ENCODE peak calls at places on chromosomes 4 and X, in seven cellular contexts. One of them, this sample, is unnamed.

GRCh38 chr4:169208516-169208915 is 62.2 kb downstream of the SH3RF1 start:
- DNase-seq in HCT116: no peak
- DNase-seq in activated T-cell treated with anti-CD3 and anti-CD28 coated beads, Interleukin-2, amount 50 U/mL, for 72 hours: no peak
- DNase-seq in A549: no peak
- DNase-seq in activated CD8-positive, alpha-beta memory T cell treated with anti-CD3 and anti-CD28 coated beads for 1 hour: no peak
- DNase-seq in M059J: peak
- DNase-seq in activated CD8-positive, alpha-beta T cell treated with anti-CD3 and anti-CD28 coated beads, Interleukin-2, amount 10 ng/mL, durations not matched to agents 7 days and 5 days: no peak
- DNase-seq in this sample: no peak

GRCh38 chr4:40515398-40516293 is 114.0 kb downstream of the RBM47 start:
- DNase-seq in HCT116: no peak
- DNase-seq in activated T-cell treated with anti-CD3 and anti-CD28 coated beads, Interleukin-2, amount 50 U/mL, for 72 hours: no peak
- DNase-seq in A549: peak
- DNase-seq in activated CD8-positive, alpha-beta memory T cell treated with anti-CD3 and anti-CD28 coated beads for 1 hour: no peak
- DNase-seq in M059J: peak
- DNase-seq in activated CD8-positive, alpha-beta T cell treated with anti-CD3 and anti-CD28 coated beads, Interleukin-2, amount 10 ng/mL, durations not matched to agents 7 days and 5 days: no peak
- DNase-seq in this sample: no peak

GRCh38 chr4:82525287-82525898 is 36.4 kb downstream of the TMEM150C start:
- DNase-seq in HCT116: no peak
- DNase-seq in activated T-cell treated with anti-CD3 and anti-CD28 coated beads, Interleukin-2, amount 50 U/mL, for 72 hours: no peak
- DNase-seq in A549: no peak
- DNase-seq in activated CD8-positive, alpha-beta memory T cell treated with anti-CD3 and anti-CD28 coated beads for 1 hour: no peak
- DNase-seq in M059J: peak
- DNase-seq in activated CD8-positive, alpha-beta T cell treated with anti-CD3 and anti-CD28 coated beads, Interleukin-2, amount 10 ng/mL, durations not matched to agents 7 days and 5 days: no peak
- DNase-seq in this sample: no peak

GRCh38 chrX:56366901-56367300 is 134.7 kb downstream of the KLF8 start:
- DNase-seq in HCT116: no peak
- DNase-seq in activated T-cell treated with anti-CD3 and anti-CD28 coated beads, Interleukin-2, amount 50 U/mL, for 72 hours: no peak
- DNase-seq in A549: no peak
- DNase-seq in activated CD8-positive, alpha-beta memory T cell treated with anti-CD3 and anti-CD28 coated beads for 1 hour: no peak
- DNase-seq in M059J: no peak
- DNase-seq in activated CD8-positive, alpha-beta T cell treated with anti-CD3 and anti-CD28 coated beads, Interleukin-2, amount 10 ng/mL, durations not matched to agents 7 days and 5 days: no peak
- DNase-seq in this sample: no peak

GRCh38 chr4:145812902-145813301 is 125.7 kb downstream of the ZNF827 start:
- DNase-seq in HCT116: peak
- DNase-seq in activated T-cell treated with anti-CD3 and anti-CD28 coated beads, Interleukin-2, amount 50 U/mL, for 72 hours: no peak
- DNase-seq in A549: peak
- DNase-seq in activated CD8-positive, alpha-beta memory T cell treated with anti-CD3 and anti-CD28 coated beads for 1 hour: no peak
- DNase-seq in M059J: peak
- DNase-seq in activated CD8-positive, alpha-beta T cell treated with anti-CD3 and anti-CD28 coated beads, Interleukin-2, amount 10 ng/mL, durations not matched to agents 7 days and 5 days: no peak
- DNase-seq in this sample: no peak

GRCh38 chrX:39260965-39261364 is 459.7 kb downstream of the MID1IP1 start:
- DNase-seq in HCT116: no peak
- DNase-seq in activated T-cell treated with anti-CD3 and anti-CD28 coated beads, Interleukin-2, amount 50 U/mL, for 72 hours: no peak
- DNase-seq in A549: no peak
- DNase-seq in activated CD8-positive, alpha-beta memory T cell treated with anti-CD3 and anti-CD28 coated beads for 1 hour: no peak
- DNase-seq in M059J: peak
- DNase-seq in activated CD8-positive, alpha-beta T cell treated with anti-CD3 and anti-CD28 coated beads, Interleukin-2, amount 10 ng/mL, durations not matched to agents 7 days and 5 days: no peak
- DNase-seq in this sample: no peak

GRCh38 chr4:151117371-151117962 is 18.0 kb downstream of the RPS3A start:
- DNase-seq in HCT116: peak
- DNase-seq in activated T-cell treated with anti-CD3 and anti-CD28 coated beads, Interleukin-2, amount 50 U/mL, for 72 hours: peak
- DNase-seq in A549: peak
- DNase-seq in activated CD8-positive, alpha-beta memory T cell treated with anti-CD3 and anti-CD28 coated beads for 1 hour: no peak
- DNase-seq in M059J: peak
- DNase-seq in activated CD8-positive, alpha-beta T cell treated with anti-CD3 and anti-CD28 coated beads, Interleukin-2, amount 10 ng/mL, durations not matched to agents 7 days and 5 days: peak
- DNase-seq in this sample: peak

GRCh38 chrX:129772796-129773431 is 6.8 kb upstream of the SASH3 start:
- DNase-seq in HCT116: no peak
- DNase-seq in activated T-cell treated with anti-CD3 and anti-CD28 coated beads, Interleukin-2, amount 50 U/mL, for 72 hours: peak
- DNase-seq in A549: no peak
- DNase-seq in activated CD8-positive, alpha-beta memory T cell treated with anti-CD3 and anti-CD28 coated beads for 1 hour: no peak
- DNase-seq in M059J: no peak
- DNase-seq in activated CD8-positive, alpha-beta T cell treated with anti-CD3 and anti-CD28 coated beads, Interleukin-2, amount 10 ng/mL, durations not matched to agents 7 days and 5 days: peak
- DNase-seq in this sample: peak

GRCh38 chr4:38958453-38958852 is 73.8 kb downstream of the TMEM156 start:
- DNase-seq in HCT116: no peak
- DNase-seq in activated T-cell treated with anti-CD3 and anti-CD28 coated beads, Interleukin-2, amount 50 U/mL, for 72 hours: no peak
- DNase-seq in A549: no peak
- DNase-seq in activated CD8-positive, alpha-beta memory T cell treated with anti-CD3 and anti-CD28 coated beads for 1 hour: no peak
- DNase-seq in M059J: no peak
- DNase-seq in activated CD8-positive, alpha-beta T cell treated with anti-CD3 and anti-CD28 coated beads, Interleukin-2, amount 10 ng/mL, durations not matched to agents 7 days and 5 days: no peak
- DNase-seq in this sample: no peak

GRCh38 chr4:118994030-118994429 is 105.4 kb downstream of the SYNPO2 start:
- DNase-seq in HCT116: no peak
- DNase-seq in activated T-cell treated with anti-CD3 and anti-CD28 coated beads, Interleukin-2, amount 50 U/mL, for 72 hours: no peak
- DNase-seq in A549: no peak
- DNase-seq in activated CD8-positive, alpha-beta memory T cell treated with anti-CD3 and anti-CD28 coated beads for 1 hour: no peak
- DNase-seq in M059J: no peak
- DNase-seq in activated CD8-positive, alpha-beta T cell treated with anti-CD3 and anti-CD28 coated beads, Interleukin-2, amount 10 ng/mL, durations not matched to agents 7 days and 5 days: no peak
- DNase-seq in this sample: no peak

GRCh38 chr4:2714071-2714770 is 41.9 kb downstream of the TNIP2 start:
- DNase-seq in HCT116: no peak
- DNase-seq in activated T-cell treated with anti-CD3 and anti-CD28 coated beads, Interleukin-2, amount 50 U/mL, for 72 hours: peak
- DNase-seq in A549: no peak
- DNase-seq in activated CD8-positive, alpha-beta memory T cell treated with anti-CD3 and anti-CD28 coated beads for 1 hour: peak
- DNase-seq in M059J: no peak
- DNase-seq in activated CD8-positive, alpha-beta T cell treated with anti-CD3 and anti-CD28 coated beads, Interleukin-2, amount 10 ng/mL, durations not matched to agents 7 days and 5 days: peak
- DNase-seq in this sample: peak

GRCh38 chr4:41258783-41259182 is 2.1 kb downstream of the UCHL1 start:
- DNase-seq in HCT116: peak
- DNase-seq in activated T-cell treated with anti-CD3 and anti-CD28 coated beads, Interleukin-2, amount 50 U/mL, for 72 hours: peak
- DNase-seq in A549: peak
- DNase-seq in activated CD8-positive, alpha-beta memory T cell treated with anti-CD3 and anti-CD28 coated beads for 1 hour: no peak
- DNase-seq in M059J: peak
- DNase-seq in activated CD8-positive, alpha-beta T cell treated with anti-CD3 and anti-CD28 coated beads, Interleukin-2, amount 10 ng/mL, durations not matched to agents 7 days and 5 days: no peak
- DNase-seq in this sample: no peak

GRCh38 chr4:64417974-64418373 is 8.7 kb upstream of the TECRL start:
- DNase-seq in HCT116: no peak
- DNase-seq in activated T-cell treated with anti-CD3 and anti-CD28 coated beads, Interleukin-2, amount 50 U/mL, for 72 hours: no peak
- DNase-seq in A549: no peak
- DNase-seq in activated CD8-positive, alpha-beta memory T cell treated with anti-CD3 and anti-CD28 coated beads for 1 hour: no peak
- DNase-seq in M059J: peak
- DNase-seq in activated CD8-positive, alpha-beta T cell treated with anti-CD3 and anti-CD28 coated beads, Interleukin-2, amount 10 ng/mL, durations not matched to agents 7 days and 5 days: no peak
- DNase-seq in this sample: no peak

GRCh38 chr4:168848977-168849687 is 160.9 kb downstream of the CBR4 start:
- DNase-seq in HCT116: no peak
- DNase-seq in activated T-cell treated with anti-CD3 and anti-CD28 coated beads, Interleukin-2, amount 50 U/mL, for 72 hours: no peak
- DNase-seq in A549: no peak
- DNase-seq in activated CD8-positive, alpha-beta memory T cell treated with anti-CD3 and anti-CD28 coated beads for 1 hour: no peak
- DNase-seq in M059J: no peak
- DNase-seq in activated CD8-positive, alpha-beta T cell treated with anti-CD3 and anti-CD28 coated beads, Interleukin-2, amount 10 ng/mL, durations not matched to agents 7 days and 5 days: no peak
- DNase-seq in this sample: no peak

GRCh38 chr4:656651-657337 is 17.3 kb downstream of the ATP5ME start:
- DNase-seq in HCT116: no peak
- DNase-seq in activated T-cell treated with anti-CD3 and anti-CD28 coated beads, Interleukin-2, amount 50 U/mL, for 72 hours: no peak
- DNase-seq in A549: no peak
- DNase-seq in activated CD8-positive, alpha-beta memory T cell treated with anti-CD3 and anti-CD28 coated beads for 1 hour: no peak
- DNase-seq in M059J: no peak
- DNase-seq in activated CD8-positive, alpha-beta T cell treated with anti-CD3 and anti-CD28 coated beads, Interleukin-2, amount 10 ng/mL, durations not matched to agents 7 days and 5 days: no peak
- DNase-seq in this sample: no peak

GRCh38 chr4:20253799-20254409 is 2.2 kb downstream of the SLIT2 start:
- DNase-seq in HCT116: no peak
- DNase-seq in activated T-cell treated with anti-CD3 and anti-CD28 coated beads, Interleukin-2, amount 50 U/mL, for 72 hours: no peak
- DNase-seq in A549: no peak
- DNase-seq in activated CD8-positive, alpha-beta memory T cell treated with anti-CD3 and anti-CD28 coated beads for 1 hour: no peak
- DNase-seq in M059J: peak
- DNase-seq in activated CD8-positive, alpha-beta T cell treated with anti-CD3 and anti-CD28 coated beads, Interleukin-2, amount 10 ng/mL, durations not matched to agents 7 days and 5 days: no peak
- DNase-seq in this sample: no peak

GRCh38 chrX:720858-721257 is 90.3 kb downstream of the SHOX start:
- DNase-seq in HCT116: no peak
- DNase-seq in activated T-cell treated with anti-CD3 and anti-CD28 coated beads, Interleukin-2, amount 50 U/mL, for 72 hours: no peak
- DNase-seq in A549: no peak
- DNase-seq in activated CD8-positive, alpha-beta memory T cell treated with anti-CD3 and anti-CD28 coated beads for 1 hour: no peak
- DNase-seq in M059J: no peak
- DNase-seq in activated CD8-positive, alpha-beta T cell treated with anti-CD3 and anti-CD28 coated beads, Interleukin-2, amount 10 ng/mL, durations not matched to agents 7 days and 5 days: no peak
- DNase-seq in this sample: no peak

GRCh38 chrX:6026980-6027379 is 201.7 kb downstream of the NLGN4X start:
- DNase-seq in HCT116: no peak
- DNase-seq in activated T-cell treated with anti-CD3 and anti-CD28 coated beads, Interleukin-2, amount 50 U/mL, for 72 hours: no peak
- DNase-seq in A549: no peak
- DNase-seq in activated CD8-positive, alpha-beta memory T cell treated with anti-CD3 and anti-CD28 coated beads for 1 hour: no peak
- DNase-seq in M059J: no peak
- DNase-seq in activated CD8-positive, alpha-beta T cell treated with anti-CD3 and anti-CD28 coated beads, Interleukin-2, amount 10 ng/mL, durations not matched to agents 7 days and 5 days: no peak
- DNase-seq in this sample: no peak

GRCh38 chr4:84497220-84497834 is 1.8 kb downstream of the NKX6-1 start:
- DNase-seq in HCT116: no peak
- DNase-seq in activated T-cell treated with anti-CD3 and anti-CD28 coated beads, Interleukin-2, amount 50 U/mL, for 72 hours: no peak
- DNase-seq in A549: no peak
- DNase-seq in activated CD8-positive, alpha-beta memory T cell treated with anti-CD3 and anti-CD28 coated beads for 1 hour: no peak
- DNase-seq in M059J: no peak
- DNase-seq in activated CD8-positive, alpha-beta T cell treated with anti-CD3 and anti-CD28 coated beads, Interleukin-2, amount 10 ng/mL, durations not matched to agents 7 days and 5 days: no peak
- DNase-seq in this sample: no peak

GRCh38 chr4:182795446-182796238 is 121.5 kb downstream of the DCTD start:
- DNase-seq in HCT116: no peak
- DNase-seq in activated T-cell treated with anti-CD3 and anti-CD28 coated beads, Interleukin-2, amount 50 U/mL, for 72 hours: no peak
- DNase-seq in A549: no peak
- DNase-seq in activated CD8-positive, alpha-beta memory T cell treated with anti-CD3 and anti-CD28 coated beads for 1 hour: no peak
- DNase-seq in M059J: peak
- DNase-seq in activated CD8-positive, alpha-beta T cell treated with anti-CD3 and anti-CD28 coated beads, Interleukin-2, amount 10 ng/mL, durations not matched to agents 7 days and 5 days: no peak
- DNase-seq in this sample: no peak

GRCh38 chr4:122010610-122011009 is 58.8 kb upstream of the TRPC3 start:
- DNase-seq in HCT116: no peak
- DNase-seq in activated T-cell treated with anti-CD3 and anti-CD28 coated beads, Interleukin-2, amount 50 U/mL, for 72 hours: no peak
- DNase-seq in A549: no peak
- DNase-seq in activated CD8-positive, alpha-beta memory T cell treated with anti-CD3 and anti-CD28 coated beads for 1 hour: no peak
- DNase-seq in M059J: peak
- DNase-seq in activated CD8-positive, alpha-beta T cell treated with anti-CD3 and anti-CD28 coated beads, Interleukin-2, amount 10 ng/mL, durations not matched to agents 7 days and 5 days: no peak
- DNase-seq in this sample: no peak

GRCh38 chrX:45803383-45803921 is 602.8 kb upstream of the DIPK2B start:
- DNase-seq in HCT116: peak
- DNase-seq in activated T-cell treated with anti-CD3 and anti-CD28 coated beads, Interleukin-2, amount 50 U/mL, for 72 hours: peak
- DNase-seq in A549: no peak
- DNase-seq in activated CD8-positive, alpha-beta memory T cell treated with anti-CD3 and anti-CD28 coated beads for 1 hour: no peak
- DNase-seq in M059J: peak
- DNase-seq in activated CD8-positive, alpha-beta T cell treated with anti-CD3 and anti-CD28 coated beads, Interleukin-2, amount 10 ng/mL, durations not matched to agents 7 days and 5 days: peak
- DNase-seq in this sample: peak